ENCODE peak calls at places on chromosomes 6 and 20, in four cellular contexts. R is HCT116; H is mesenchymal stem cell; T is stimulated activated naive B cell treated with anti-CD40 and anti-IgM and Interleukin-4, amounts not matched to agents 10 μg/mL and 1 μg/mL and 100 μg/mL, for 72 hours. G is an unnamed sample.

GRCh38 chr6:157813757-157814455 is 9.1 kb upstream of the SNX9 start:
- DNase-seq in H (peak), T (no peak), R (no peak), G (peak)

GRCh38 chr20:41387433-41387832 is 20.8 kb upstream of the EMILIN3 start:
- DNase-seq in T (no peak), R (no peak), H (no peak), G (no peak)

GRCh38 chr6:129195666-129196065 is 312.7 kb downstream of the LAMA2 start:
- DNase-seq in T (no peak), R (no peak), H (peak), G (peak)

GRCh38 chr6:39892490-39893129 is 41.7 kb downstream of the MOCS1 start:
- DNase-seq in T (peak), R (peak), H (peak), G (peak)

GRCh38 chr20:50221501-50222323 is 31.1 kb downstream of the CEBPB start:
- DNase-seq in T (no peak), H (peak), R (no peak), G (peak)

GRCh38 chr6:112912351-112913101 is 565.4 kb downstream of the RFPL4B start:
- DNase-seq in H (peak), R (no peak), T (no peak), G (peak)

GRCh38 chr6:157755752-157756411 is 67.2 kb upstream of the SNX9 start:
- DNase-seq in H (no peak), R (no peak), T (peak), G (no peak)

GRCh38 chr6:135423649-135424128 is 73.9 kb downstream of the AHI1 start:
- DNase-seq in T (no peak), H (peak), R (peak), G (peak)

GRCh38 chr6:487956-488355 is 96.4 kb downstream of the IRF4 start:
- DNase-seq in R (no peak), H (no peak), T (peak), G (no peak)

GRCh38 chr6:101393291-101394251 is at the start of gene GRIK2:
- DNase-seq in T (no peak), H (peak), R (no peak), G (peak)

GRCh38 chr20:41357424-41358163 is 9.0 kb downstream of the EMILIN3 start:
- DNase-seq in T (no peak), R (no peak), H (no peak), G (no peak)

GRCh38 chr6:89655122-89655521 is 16.6 kb upstream of the LYRM2 start:
- DNase-seq in R (no peak), H (no peak), T (no peak), G (peak)

GRCh38 chr6:143006787-143007186 is 53.9 kb upstream of the AIG1 start:
- DNase-seq in R (no peak), H (no peak), T (no peak), G (no peak)

GRCh38 chr6:130625825-130626500 is 201.2 kb upstream of the SMLR1 start:
- DNase-seq in T (no peak), H (peak), R (peak), G (peak)

GRCh38 chr20:21395039-21395665 is 2.2 kb downstream of the NKX2-4 start:
- DNase-seq in R (no peak), H (no peak), T (no peak), G (no peak)

GRCh38 chr6:143034689-143035334 is 25.9 kb upstream of the AIG1 start:
- DNase-seq in R (no peak), T (no peak), H (no peak), G (no peak)

GRCh38 chr6:43681303-43681702 is 6.3 kb downstream of the MRPS18A start:
- DNase-seq in H (no peak), T (no peak), R (no peak), G (no peak)

GRCh38 chr6:169167581-169168301 is 85.9 kb downstream of the THBS2 start:
- DNase-seq in H (peak), T (no peak), R (peak), G (peak)

GRCh38 chr6:157428418-157429202 is 47.6 kb downstream of the ZDHHC14 start:
- DNase-seq in R (peak), H (no peak), T (no peak), G (no peak)

GRCh38 chr6:43695967-43696291 is 8.3 kb upstream of the MRPS18A start:
- DNase-seq in T (no peak), H (no peak), R (no peak), G (no peak)

GRCh38 chr6:65927141-65927540 is 220.1 kb upstream of the EYS start:
- DNase-seq in T (no peak), R (no peak), H (no peak), G (no peak)